ENCODE peak calls at places on chromosomes 16 and 17, in five cellular contexts. Q is psoas muscle; M is iPS DF 6.9; T is effector memory CD4-positive, alpha-beta T cell; Y is left ventricle myocardium inferior. H is an unnamed sample. For H3K4me1 and H3K36me3, the result is how much of the 10 kb centered on the place peaks cover.

GRCh38 chr16:19095699-19096098 is 18.1 kb upstream of the ITPRIPL2 start:
- DNase-seq in Q (no peak), M (no peak), T (no peak), Y (no peak), H (no peak)

GRCh38 chr17:81409190-81409935 is 14.1 kb downstream of the BAHCC1 start:
- DNase-seq in Q (no peak), M (no peak), T (no peak), Y (no peak), H (no peak)

GRCh38 chr16:65832269-65832668 is 534.2 kb upstream of the CDH5 start:
- DNase-seq in Q (no peak), M (no peak), T (no peak), Y (no peak), H (no peak)

GRCh38 chr16:15749371-15749770 is 99.3 kb downstream of the NDE1 start:
- DNase-seq in Q (no peak), M (no peak), T (no peak), Y (no peak), H (no peak)

GRCh38 chr17:17456251-17456650 is 20.5 kb upstream of the MED9 start:
- DNase-seq in Q (no peak), M (no peak), T (no peak), Y (no peak), H (no peak)

GRCh38 chr16:77637939-77638338 is 84.4 kb upstream of the NUDT7 start:
- DNase-seq in Q (no peak), M (no peak), T (no peak), Y (no peak), H (no peak)

GRCh38 chr16:54291981-54292487 is 5.4 kb upstream of the IRX3 start:
- DNase-seq in Q (no peak), M (no peak), T (no peak), Y (no peak), H (no peak)

GRCh38 chr17:34110315-34110714 is 144.8 kb upstream of the CCL2 start:
- DNase-seq in Q (no peak), M (no peak), T (no peak), Y (no peak), H (no peak)

GRCh38 chr17:7914771-7915610 is 1.1 kb downstream of the RNF227 start:
- DNase-seq in Q (no peak), M (no peak), T (no peak), Y (peak), H (no peak)

DNA sequence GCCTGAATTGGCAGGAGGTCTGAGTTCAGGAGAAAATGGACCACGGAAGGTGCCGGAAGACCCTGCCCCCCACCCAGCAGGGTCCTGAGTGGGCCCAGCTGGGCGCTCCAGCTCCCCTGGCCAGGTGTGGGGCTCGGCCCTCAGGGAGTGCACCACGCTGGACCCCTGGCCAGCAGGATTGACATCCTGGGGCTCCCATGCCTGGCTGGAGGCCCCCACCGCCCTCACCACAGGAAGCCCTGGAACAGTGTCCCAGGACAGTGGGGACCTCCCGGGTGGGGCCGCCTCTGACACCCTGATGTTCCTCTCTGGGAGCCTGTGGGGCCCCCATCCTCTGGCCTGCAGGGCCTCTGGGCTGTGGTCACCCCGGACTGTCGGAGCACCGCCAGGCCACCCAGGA is 28.1 kb upstream of the CACNA1H start:
- DNase-seq in Q (no peak), M (no peak), T (no peak), Y (no peak), H (no peak)
- H3K4me1 ChIP-seq in Q (under half), M (under half), T (under half), Y (under half), H (under half)

DNA sequence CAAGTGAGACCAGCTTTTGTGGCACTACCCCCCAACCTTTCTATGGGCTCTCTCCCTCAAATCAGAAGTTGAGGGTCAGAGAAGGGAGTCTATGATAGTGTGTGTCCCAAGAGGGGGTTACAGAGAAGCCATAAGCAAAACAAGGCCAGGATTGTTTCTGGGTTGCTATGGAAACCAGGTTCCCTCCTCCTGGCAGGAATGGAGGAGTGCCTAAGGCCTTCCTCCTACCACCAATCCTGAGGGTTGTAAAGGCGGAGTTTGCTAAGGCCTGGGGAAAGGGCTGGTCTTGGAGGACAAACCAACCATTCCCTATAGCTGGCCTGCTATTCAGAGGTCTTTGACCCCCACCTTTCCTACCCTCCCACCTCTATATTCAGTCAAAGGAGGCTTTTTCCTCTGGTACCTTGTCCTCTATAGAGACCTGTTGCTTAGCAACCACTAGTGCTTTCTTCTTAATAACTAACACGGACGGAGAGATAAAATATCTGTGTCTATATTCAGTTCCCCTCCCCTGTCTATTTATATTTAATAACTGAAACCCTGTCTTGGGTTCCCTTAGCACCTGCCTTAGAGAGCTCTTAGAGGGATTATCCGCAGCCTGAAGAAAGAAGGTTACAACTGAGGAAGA is 43.4 kb downstream of the NEUROD2 start:
- DNase-seq in Q (no peak), M (peak), T (no peak), Y (no peak), H (no peak)
- H3K36me3 ChIP-seq in Q (half or more), M (under half), T (under half), Y (half or more), H (under half)

GRCh38 chr17:40528692-40529417 is 27.4 kb upstream of the TNS4 start:
- DNase-seq in Q (no peak), M (no peak), T (no peak), Y (no peak), H (no peak)

GRCh38 chr17:40530531-40530987 is 29.1 kb upstream of the TNS4 start:
- DNase-seq in Q (no peak), M (no peak), T (no peak), Y (no peak), H (no peak)

GRCh38 chr17:40532520-40533253 is 31.3 kb upstream of the TNS4 start:
- DNase-seq in Q (no peak), M (no peak), T (no peak), Y (no peak), H (no peak)

GRCh38 chr17:40529991-40530390 is 28.6 kb upstream of the TNS4 start:
- DNase-seq in Q (no peak), M (no peak), T (no peak), Y (no peak), H (no peak)

GRCh38 chr17:40530988-40531971 is 29.9 kb upstream of the TNS4 start:
- DNase-seq in Q (no peak), M (no peak), T (peak), Y (no peak), H (no peak)
- H3K4me1 ChIP-seq in Q (under half), M (under half), T (under half), Y (under half), H (under half)

GRCh38 chr17:75840779-75841123 is 3.5 kb downstream of the UNC13D start:
- DNase-seq in Q (no peak), M (no peak), T (no peak), Y (no peak), H (no peak)
- H3K36me3 ChIP-seq in Q (under half), M (under half), T (under half), Y (under half), H (under half)

H was measured in aorta.